ENCODE peak calls at places on chromosomes 2 and 18, in ten cellular contexts. One of them, this sample, is unnamed.

GRCh38 chr2:83747141-83747540 is 711.9 kb downstream of the SUCLG1 start:
- DNase-seq in ovary: no peak
- DNase-seq in uterus: no peak
- DNase-seq in spleen: no peak
- DNase-seq in body of pancreas: no peak
- DNase-seq in HepG2: no peak
- DNase-seq in endothelial cell of umbilical vein: no peak
- DNase-seq in erythroblast: no peak
- DNase-seq in A549: no peak
- DNase-seq in stomach: no peak
- DNase-seq in this sample: no peak

GRCh38 chr2:98764499-98764898 is 33.6 kb upstream of the MGAT4A start:
- DNase-seq in uterus: no peak
- DNase-seq in HepG2: no peak
- DNase-seq in ovary: no peak
- DNase-seq in body of pancreas: no peak
- DNase-seq in A549: no peak
- DNase-seq in endothelial cell of umbilical vein: no peak
- DNase-seq in spleen: no peak
- DNase-seq in stomach: no peak
- DNase-seq in erythroblast: no peak
- DNase-seq in this sample: no peak

GRCh38 chr2:14988600-14988999 is 356.1 kb downstream of the LRATD1 start:
- DNase-seq in endothelial cell of umbilical vein: no peak
- DNase-seq in A549: no peak
- DNase-seq in body of pancreas: no peak
- DNase-seq in uterus: no peak
- DNase-seq in spleen: no peak
- DNase-seq in ovary: no peak
- DNase-seq in HepG2: no peak
- DNase-seq in stomach: no peak
- DNase-seq in erythroblast: no peak
- DNase-seq in this sample: no peak

GRCh38 chr2:84636080-84636971 is 120.0 kb downstream of the DNAH6 start:
- DNase-seq in ovary: no peak
- DNase-seq in spleen: no peak
- DNase-seq in A549: no peak
- DNase-seq in HepG2: no peak
- DNase-seq in stomach: no peak
- DNase-seq in erythroblast: no peak
- DNase-seq in uterus: no peak
- DNase-seq in body of pancreas: no peak
- DNase-seq in endothelial cell of umbilical vein: no peak
- DNase-seq in this sample: no peak

GRCh38 chr18:22422909-22423548 is 5.3 kb upstream of the CTAGE1 start:
- DNase-seq in A549: no peak
- DNase-seq in HepG2: no peak
- DNase-seq in uterus: no peak
- DNase-seq in stomach: peak
- DNase-seq in endothelial cell of umbilical vein: peak
- DNase-seq in ovary: no peak
- DNase-seq in spleen: no peak
- DNase-seq in erythroblast: no peak
- DNase-seq in body of pancreas: peak
- DNase-seq in this sample: no peak

GRCh38 chr2:17355608-17356329 is 162.5 kb downstream of the RAD51AP2 start:
- DNase-seq in HepG2: peak
- DNase-seq in ovary: no peak
- DNase-seq in uterus: no peak
- DNase-seq in endothelial cell of umbilical vein: no peak
- DNase-seq in spleen: no peak
- DNase-seq in erythroblast: no peak
- DNase-seq in body of pancreas: no peak
- DNase-seq in stomach: no peak
- DNase-seq in A549: peak
- DNase-seq in this sample: no peak

GRCh38 chr2:85796046-85796548 is 42.3 kb downstream of the ATOH8 start:
- DNase-seq in endothelial cell of umbilical vein: no peak
- DNase-seq in stomach: no peak
- DNase-seq in uterus: peak
- DNase-seq in A549: no peak
- DNase-seq in ovary: no peak
- DNase-seq in HepG2: no peak
- DNase-seq in spleen: no peak
- DNase-seq in body of pancreas: no peak
- DNase-seq in erythroblast: no peak
- DNase-seq in this sample: peak

GRCh38 chr2:173719471-173719870 is 245.7 kb downstream of the SP3 start:
- DNase-seq in HepG2: no peak
- DNase-seq in ovary: no peak
- DNase-seq in spleen: no peak
- DNase-seq in body of pancreas: no peak
- DNase-seq in stomach: no peak
- DNase-seq in uterus: no peak
- DNase-seq in A549: no peak
- DNase-seq in endothelial cell of umbilical vein: no peak
- DNase-seq in erythroblast: no peak
- DNase-seq in this sample: no peak

GRCh38 chr2:65834657-65835056 is 402.3 kb upstream of the SPRED2 start:
- DNase-seq in ovary: peak
- DNase-seq in body of pancreas: no peak
- DNase-seq in endothelial cell of umbilical vein: no peak
- DNase-seq in uterus: peak
- DNase-seq in A549: no peak
- DNase-seq in erythroblast: no peak
- DNase-seq in stomach: no peak
- DNase-seq in HepG2: no peak
- DNase-seq in spleen: no peak
- DNase-seq in this sample: no peak

GRCh38 chr2:196639180-196640030 is at the start of gene CCDC150:
- DNase-seq in body of pancreas: peak
- DNase-seq in A549: peak
- DNase-seq in erythroblast: peak
- DNase-seq in stomach: peak
- DNase-seq in endothelial cell of umbilical vein: peak
- DNase-seq in HepG2: peak
- DNase-seq in spleen: peak
- DNase-seq in uterus: peak
- DNase-seq in ovary: peak
- DNase-seq in this sample: peak
- TF ChIP-seq POLR2A in body of pancreas: no peak
- TF ChIP-seq POLR2A in A549: peak
- TF ChIP-seq POLR2A in erythroblast: peak
- TF ChIP-seq POLR2A in stomach: no peak
- TF ChIP-seq POLR2A in endothelial cell of umbilical vein: no peak
- TF ChIP-seq POLR2A in HepG2: peak
- TF ChIP-seq POLR2A in spleen: no peak
- TF ChIP-seq POLR2A in uterus: no peak
- TF ChIP-seq POLR2A in ovary: no peak
- TF ChIP-seq POLR2A in this sample: no peak

GRCh38 chr2:236825989-236826510 is 256.4 kb downstream of the ACKR3 start:
- DNase-seq in spleen: no peak
- DNase-seq in uterus: no peak
- DNase-seq in endothelial cell of umbilical vein: no peak
- DNase-seq in A549: no peak
- DNase-seq in stomach: no peak
- DNase-seq in ovary: no peak
- DNase-seq in body of pancreas: no peak
- DNase-seq in erythroblast: no peak
- DNase-seq in HepG2: no peak
- DNase-seq in this sample: no peak

GRCh38 chr2:236828002-236828401 is 257.7 kb upstream of the COPS8 start:
- DNase-seq in HepG2: no peak
- DNase-seq in stomach: no peak
- DNase-seq in body of pancreas: no peak
- DNase-seq in spleen: no peak
- DNase-seq in endothelial cell of umbilical vein: peak
- DNase-seq in erythroblast: no peak
- DNase-seq in A549: no peak
- DNase-seq in ovary: no peak
- DNase-seq in uterus: no peak
- DNase-seq in this sample: no peak

GRCh38 chr2:236830931-236831330 is 254.8 kb upstream of the COPS8 start:
- DNase-seq in erythroblast: no peak
- DNase-seq in A549: no peak
- DNase-seq in HepG2: no peak
- DNase-seq in spleen: no peak
- DNase-seq in body of pancreas: no peak
- DNase-seq in ovary: no peak
- DNase-seq in uterus: no peak
- DNase-seq in endothelial cell of umbilical vein: no peak
- DNase-seq in stomach: no peak
- DNase-seq in this sample: no peak

GRCh38 chr2:236826727-236827126 is 257.1 kb downstream of the ACKR3 start:
- DNase-seq in stomach: peak
- DNase-seq in spleen: no peak
- DNase-seq in ovary: no peak
- DNase-seq in body of pancreas: no peak
- DNase-seq in endothelial cell of umbilical vein: peak
- DNase-seq in uterus: no peak
- DNase-seq in HepG2: no peak
- DNase-seq in A549: no peak
- DNase-seq in erythroblast: no peak
- DNase-seq in this sample: no peak

GRCh38 chr2:236828820-236829219 is 256.9 kb upstream of the COPS8 start:
- DNase-seq in endothelial cell of umbilical vein: peak
- DNase-seq in spleen: no peak
- DNase-seq in erythroblast: no peak
- DNase-seq in stomach: no peak
- DNase-seq in body of pancreas: no peak
- DNase-seq in uterus: no peak
- DNase-seq in ovary: no peak
- DNase-seq in HepG2: peak
- DNase-seq in A549: no peak
- DNase-seq in this sample: no peak
- TF ChIP-seq POLR2A in endothelial cell of umbilical vein: no peak
- TF ChIP-seq POLR2A in spleen: no peak
- TF ChIP-seq POLR2A in erythroblast: no peak
- TF ChIP-seq POLR2A in stomach: no peak
- TF ChIP-seq POLR2A in body of pancreas: no peak
- TF ChIP-seq POLR2A in uterus: no peak
- TF ChIP-seq POLR2A in ovary: no peak
- TF ChIP-seq POLR2A in HepG2: no peak
- TF ChIP-seq POLR2A in A549: no peak
- TF ChIP-seq POLR2A in this sample: no peak

GRCh38 chr2:6723865-6724571 is 141.7 kb downstream of the CMPK2 start:
- DNase-seq in stomach: no peak
- DNase-seq in A549: no peak
- DNase-seq in erythroblast: no peak
- DNase-seq in HepG2: no peak
- DNase-seq in endothelial cell of umbilical vein: no peak
- DNase-seq in body of pancreas: no peak
- DNase-seq in spleen: no peak
- DNase-seq in uterus: no peak
- DNase-seq in ovary: no peak
- DNase-seq in this sample: no peak

GRCh38 chr2:6722574-6722973 is 143.1 kb downstream of the CMPK2 start:
- DNase-seq in stomach: no peak
- DNase-seq in spleen: no peak
- DNase-seq in body of pancreas: no peak
- DNase-seq in endothelial cell of umbilical vein: no peak
- DNase-seq in ovary: no peak
- DNase-seq in uterus: no peak
- DNase-seq in A549: no peak
- DNase-seq in erythroblast: no peak
- DNase-seq in HepG2: no peak
- DNase-seq in this sample: no peak

GRCh38 chr2:6728156-6728555 is 137.6 kb downstream of the CMPK2 start:
- DNase-seq in stomach: no peak
- DNase-seq in spleen: no peak
- DNase-seq in A549: no peak
- DNase-seq in body of pancreas: no peak
- DNase-seq in erythroblast: no peak
- DNase-seq in uterus: no peak
- DNase-seq in endothelial cell of umbilical vein: no peak
- DNase-seq in HepG2: no peak
- DNase-seq in ovary: no peak
- DNase-seq in this sample: no peak

GRCh38 chr2:6721395-6721794 is 144.3 kb downstream of the CMPK2 start:
- DNase-seq in HepG2: no peak
- DNase-seq in spleen: no peak
- DNase-seq in ovary: no peak
- DNase-seq in body of pancreas: no peak
- DNase-seq in A549: no peak
- DNase-seq in endothelial cell of umbilical vein: no peak
- DNase-seq in uterus: no peak
- DNase-seq in erythroblast: no peak
- DNase-seq in stomach: no peak
- DNase-seq in this sample: no peak

GRCh38 chr2:6724572-6725140 is 141.1 kb downstream of the CMPK2 start:
- DNase-seq in erythroblast: no peak
- DNase-seq in uterus: no peak
- DNase-seq in ovary: no peak
- DNase-seq in HepG2: no peak
- DNase-seq in endothelial cell of umbilical vein: no peak
- DNase-seq in body of pancreas: no peak
- DNase-seq in A549: no peak
- DNase-seq in spleen: no peak
- DNase-seq in stomach: no peak
- DNase-seq in this sample: no peak
- TF ChIP-seq POLR2A in erythroblast: no peak
- TF ChIP-seq POLR2A in uterus: no peak
- TF ChIP-seq POLR2A in ovary: no peak
- TF ChIP-seq POLR2A in HepG2: no peak
- TF ChIP-seq POLR2A in endothelial cell of umbilical vein: no peak
- TF ChIP-seq POLR2A in body of pancreas: no peak
- TF ChIP-seq POLR2A in A549: no peak
- TF ChIP-seq POLR2A in spleen: no peak
- TF ChIP-seq POLR2A in stomach: no peak
- TF ChIP-seq POLR2A in this sample: no peak

GRCh38 chr2:11525762-11526161 is 8.1 kb upstream of the GREB1 start:
- DNase-seq in ovary: peak
- DNase-seq in A549: no peak
- DNase-seq in stomach: no peak
- DNase-seq in spleen: no peak
- DNase-seq in uterus: no peak
- DNase-seq in erythroblast: no peak
- DNase-seq in body of pancreas: no peak
- DNase-seq in endothelial cell of umbilical vein: no peak
- DNase-seq in HepG2: no peak
- DNase-seq in this sample: no peak

GRCh38 chr2:11521730-11522129 is 12.1 kb upstream of the GREB1 start:
- DNase-seq in HepG2: no peak
- DNase-seq in uterus: no peak
- DNase-seq in stomach: no peak
- DNase-seq in A549: no peak
- DNase-seq in body of pancreas: no peak
- DNase-seq in spleen: no peak
- DNase-seq in erythroblast: no peak
- DNase-seq in ovary: no peak
- DNase-seq in endothelial cell of umbilical vein: no peak
- DNase-seq in this sample: no peak

GRCh38 chr2:11528228-11528627 is 5.6 kb upstream of the GREB1 start:
- DNase-seq in stomach: no peak
- DNase-seq in ovary: no peak
- DNase-seq in uterus: no peak
- DNase-seq in spleen: no peak
- DNase-seq in body of pancreas: no peak
- DNase-seq in erythroblast: no peak
- DNase-seq in HepG2: no peak
- DNase-seq in endothelial cell of umbilical vein: no peak
- DNase-seq in A549: no peak
- DNase-seq in this sample: no peak

GRCh38 chr2:11527001-11527400 is 6.8 kb upstream of the GREB1 start:
- DNase-seq in A549: no peak
- DNase-seq in uterus: no peak
- DNase-seq in body of pancreas: no peak
- DNase-seq in HepG2: no peak
- DNase-seq in ovary: no peak
- DNase-seq in erythroblast: no peak
- DNase-seq in spleen: no peak
- DNase-seq in endothelial cell of umbilical vein: no peak
- DNase-seq in stomach: no peak
- DNase-seq in this sample: no peak

GRCh38 chr2:11524470-11524869 is 9.4 kb upstream of the GREB1 start:
- DNase-seq in stomach: no peak
- DNase-seq in A549: no peak
- DNase-seq in erythroblast: no peak
- DNase-seq in ovary: peak
- DNase-seq in uterus: peak
- DNase-seq in HepG2: no peak
- DNase-seq in endothelial cell of umbilical vein: no peak
- DNase-seq in body of pancreas: no peak
- DNase-seq in spleen: no peak
- DNase-seq in this sample: no peak
- TF ChIP-seq POLR2A in stomach: no peak
- TF ChIP-seq POLR2A in A549: no peak
- TF ChIP-seq POLR2A in erythroblast: no peak
- TF ChIP-seq POLR2A in ovary: no peak
- TF ChIP-seq POLR2A in uterus: no peak
- TF ChIP-seq POLR2A in HepG2: no peak
- TF ChIP-seq POLR2A in endothelial cell of umbilical vein: no peak
- TF ChIP-seq POLR2A in body of pancreas: no peak
- TF ChIP-seq POLR2A in spleen: no peak
- TF ChIP-seq POLR2A in this sample: no peak

This sample was measured in sigmoid colon.